ENCODE peak calls at places on chromosome 15, in nine cellular contexts. One of them, this sample, is unnamed.

GRCh38 chr15:59918994-59919951 is 84.8 kb upstream of the FOXB1 start:
- DNase-seq in lower lobe of right lung: no peak
- DNase-seq in omental fat pad: no peak
- DNase-seq in astrocyte of the spinal cord: peak; percentile 79
- DNase-seq in NB4: no peak
- DNase-seq in IMR-90: peak; percentile 56
- DNase-seq in GM10248: peak; percentile 65
- DNase-seq in neural progenitor cell: no peak
- DNase-seq in HFFc6: peak; percentile 55
- DNase-seq in this sample: no peak

GRCh38 chr15:60649845-60650548 is 171.1 kb upstream of the ICE2 start:
- DNase-seq in lower lobe of right lung: no peak
- DNase-seq in omental fat pad: no peak
- DNase-seq in astrocyte of the spinal cord: peak; percentile 20
- DNase-seq in NB4: no peak
- DNase-seq in IMR-90: peak; percentile 37
- DNase-seq in GM10248: no peak
- DNase-seq in neural progenitor cell: no peak
- DNase-seq in HFFc6: no peak
- DNase-seq in this sample: no peak

GRCh38 chr15:57706405-57707209 is at the start of gene POLR2M:
- DNase-seq in lower lobe of right lung: peak; percentile 96
- DNase-seq in omental fat pad: peak; percentile 93
- DNase-seq in astrocyte of the spinal cord: peak; percentile 99
- DNase-seq in NB4: peak; percentile 94
- DNase-seq in IMR-90: peak; percentile 100
- DNase-seq in GM10248: peak; percentile 89
- DNase-seq in neural progenitor cell: peak; percentile 83
- DNase-seq in HFFc6: peak; percentile 98
- DNase-seq in this sample: peak; percentile 85

GRCh38 chr15:45126535-45127158 is 3.0 kb downstream of the DUOXA1 start:
- DNase-seq in lower lobe of right lung: peak; percentile 14
- DNase-seq in omental fat pad: no peak
- DNase-seq in astrocyte of the spinal cord: no peak
- DNase-seq in NB4: peak; percentile 42
- DNase-seq in IMR-90: peak; percentile 36
- DNase-seq in GM10248: no peak
- DNase-seq in neural progenitor cell: peak; percentile 32
- DNase-seq in HFFc6: peak; percentile 43
- DNase-seq in this sample: no peak

GRCh38 chr15:94864600-94864999 is 633.2 kb downstream of the MCTP2 start:
- DNase-seq in lower lobe of right lung: no peak
- DNase-seq in omental fat pad: no peak
- DNase-seq in astrocyte of the spinal cord: no peak
- DNase-seq in NB4: no peak
- DNase-seq in IMR-90: no peak
- DNase-seq in GM10248: no peak
- DNase-seq in neural progenitor cell: no peak
- DNase-seq in HFFc6: no peak
- DNase-seq in this sample: no peak

GRCh38 chr15:35117508-35118280 is 32.6 kb upstream of the NANOGP8 start:
- DNase-seq in lower lobe of right lung: no peak
- DNase-seq in omental fat pad: no peak
- DNase-seq in astrocyte of the spinal cord: no peak
- DNase-seq in NB4: no peak
- DNase-seq in IMR-90: peak; percentile 5
- DNase-seq in GM10248: no peak
- DNase-seq in neural progenitor cell: no peak
- DNase-seq in HFFc6: no peak
- DNase-seq in this sample: no peak

GRCh38 chr15:101051291-101052030 is 132.3 kb downstream of the LRRK1 start:
- DNase-seq in lower lobe of right lung: no peak
- DNase-seq in omental fat pad: peak; percentile 16
- DNase-seq in astrocyte of the spinal cord: no peak
- DNase-seq in NB4: no peak
- DNase-seq in IMR-90: no peak
- DNase-seq in GM10248: no peak
- DNase-seq in neural progenitor cell: no peak
- DNase-seq in HFFc6: no peak
- DNase-seq in this sample: no peak

GRCh38 chr15:43253431-43254403 is 13.0 kb downstream of the TGM5 start:
- DNase-seq in lower lobe of right lung: no peak
- DNase-seq in omental fat pad: no peak
- DNase-seq in astrocyte of the spinal cord: peak; percentile 37
- DNase-seq in NB4: no peak
- DNase-seq in IMR-90: peak; percentile 18
- DNase-seq in GM10248: peak; percentile 64
- DNase-seq in neural progenitor cell: no peak
- DNase-seq in HFFc6: no peak
- DNase-seq in this sample: no peak

GRCh38 chr15:78873796-78874761 is 1.4 kb downstream of the MORF4L1 start:
- DNase-seq in lower lobe of right lung: no peak
- DNase-seq in omental fat pad: no peak
- DNase-seq in astrocyte of the spinal cord: no peak
- DNase-seq in NB4: peak; percentile 61
- DNase-seq in IMR-90: peak; percentile 22
- DNase-seq in GM10248: no peak
- DNase-seq in neural progenitor cell: peak; percentile 32
- DNase-seq in HFFc6: no peak
- DNase-seq in this sample: peak; percentile 33

GRCh38 chr15:90002428-90002844 is 1.3 kb downstream of the ZNF710 start:
- DNase-seq in lower lobe of right lung: peak; percentile 75
- DNase-seq in omental fat pad: no peak
- DNase-seq in astrocyte of the spinal cord: peak; percentile 49
- DNase-seq in NB4: peak; percentile 79
- DNase-seq in IMR-90: peak; percentile 46
- DNase-seq in GM10248: peak; percentile 58
- DNase-seq in neural progenitor cell: peak; percentile 70
- DNase-seq in HFFc6: no peak
- DNase-seq in this sample: peak; percentile 52

GRCh38 chr15:43218908-43219706 is 1.7 kb downstream of the EPB42 start:
- DNase-seq in lower lobe of right lung: no peak
- DNase-seq in omental fat pad: no peak
- DNase-seq in astrocyte of the spinal cord: peak; percentile 13
- DNase-seq in NB4: peak; percentile 59
- DNase-seq in IMR-90: peak; percentile 18
- DNase-seq in GM10248: no peak
- DNase-seq in neural progenitor cell: peak; percentile 86
- DNase-seq in HFFc6: peak; percentile 43
- DNase-seq in this sample: no peak

GRCh38 chr15:63353887-63354286 is 27.8 kb downstream of the CA12 start:
- DNase-seq in lower lobe of right lung: no peak
- DNase-seq in omental fat pad: no peak
- DNase-seq in astrocyte of the spinal cord: no peak
- DNase-seq in NB4: no peak
- DNase-seq in IMR-90: no peak
- DNase-seq in GM10248: no peak
- DNase-seq in neural progenitor cell: no peak
- DNase-seq in HFFc6: no peak
- DNase-seq in this sample: no peak

GRCh38 chr15:48389701-48390143 is 58.5 kb downstream of the DUT start:
- DNase-seq in lower lobe of right lung: no peak
- DNase-seq in omental fat pad: no peak
- DNase-seq in astrocyte of the spinal cord: peak; percentile 76
- DNase-seq in NB4: no peak
- DNase-seq in IMR-90: peak; percentile 68
- DNase-seq in GM10248: no peak
- DNase-seq in neural progenitor cell: no peak
- DNase-seq in HFFc6: peak; percentile 42
- DNase-seq in this sample: no peak

GRCh38 chr15:81312790-81313543 is 11.0 kb downstream of the STARD5 start:
- DNase-seq in lower lobe of right lung: peak; percentile 73
- DNase-seq in omental fat pad: peak; percentile 64
- DNase-seq in astrocyte of the spinal cord: peak; percentile 98
- DNase-seq in NB4: peak; percentile 87
- DNase-seq in IMR-90: peak; percentile 99
- DNase-seq in GM10248: no peak
- DNase-seq in neural progenitor cell: no peak
- DNase-seq in HFFc6: peak; percentile 97
- DNase-seq in this sample: no peak

GRCh38 chr15:55230051-55230670 is 33.4 kb upstream of the RSL24D1 start:
- DNase-seq in lower lobe of right lung: no peak
- DNase-seq in omental fat pad: no peak
- DNase-seq in astrocyte of the spinal cord: peak; percentile 29
- DNase-seq in NB4: no peak
- DNase-seq in IMR-90: peak; percentile 32
- DNase-seq in GM10248: no peak
- DNase-seq in neural progenitor cell: no peak
- DNase-seq in HFFc6: no peak
- DNase-seq in this sample: no peak

GRCh38 chr15:37900286-37901221 is 33.9 kb upstream of the TMCO5A start:
- DNase-seq in lower lobe of right lung: no peak
- DNase-seq in omental fat pad: no peak
- DNase-seq in astrocyte of the spinal cord: peak; percentile 37
- DNase-seq in NB4: no peak
- DNase-seq in IMR-90: peak; percentile 84
- DNase-seq in GM10248: no peak
- DNase-seq in neural progenitor cell: no peak
- DNase-seq in HFFc6: peak; percentile 83
- DNase-seq in this sample: no peak

GRCh38 chr15:45611305-45611704 is 23.5 kb upstream of the SQOR start:
- DNase-seq in lower lobe of right lung: no peak
- DNase-seq in omental fat pad: no peak
- DNase-seq in astrocyte of the spinal cord: peak; percentile 38
- DNase-seq in NB4: peak; percentile 40
- DNase-seq in IMR-90: no peak
- DNase-seq in GM10248: peak; percentile 32
- DNase-seq in neural progenitor cell: peak; percentile 33
- DNase-seq in HFFc6: peak; percentile 33
- DNase-seq in this sample: no peak

GRCh38 chr15:75840659-75841058 is 2.6 kb upstream of the UBE2Q2 start:
- DNase-seq in lower lobe of right lung: no peak
- DNase-seq in omental fat pad: no peak
- DNase-seq in astrocyte of the spinal cord: peak; percentile 79
- DNase-seq in NB4: no peak
- DNase-seq in IMR-90: peak; percentile 75
- DNase-seq in GM10248: no peak
- DNase-seq in neural progenitor cell: no peak
- DNase-seq in HFFc6: peak; percentile 53
- DNase-seq in this sample: no peak

GRCh38 chr15:76181705-76182107 is 121.9 kb downstream of the TMEM266 start:
- DNase-seq in lower lobe of right lung: no peak
- DNase-seq in omental fat pad: no peak
- DNase-seq in astrocyte of the spinal cord: no peak
- DNase-seq in NB4: no peak
- DNase-seq in IMR-90: no peak
- DNase-seq in GM10248: peak; percentile 73
- DNase-seq in neural progenitor cell: no peak
- DNase-seq in HFFc6: no peak
- DNase-seq in this sample: no peak

GRCh38 chr15:73930371-73930770 is 4.1 kb downstream of the LOXL1 start:
- DNase-seq in lower lobe of right lung: peak; percentile 44
- DNase-seq in omental fat pad: no peak
- DNase-seq in astrocyte of the spinal cord: peak; percentile 95
- DNase-seq in NB4: no peak
- DNase-seq in IMR-90: peak; percentile 93
- DNase-seq in GM10248: no peak
- DNase-seq in neural progenitor cell: no peak
- DNase-seq in HFFc6: peak; percentile 89
- DNase-seq in this sample: no peak

GRCh38 chr15:65368646-65369045 is 9.2 kb downstream of the IGDCC3 start:
- DNase-seq in lower lobe of right lung: no peak
- DNase-seq in omental fat pad: no peak
- DNase-seq in astrocyte of the spinal cord: no peak
- DNase-seq in NB4: no peak
- DNase-seq in IMR-90: no peak
- DNase-seq in GM10248: no peak
- DNase-seq in neural progenitor cell: peak; percentile 49
- DNase-seq in HFFc6: no peak
- DNase-seq in this sample: no peak
- TF ChIP-seq CTCF in lower lobe of right lung: no peak
- TF ChIP-seq CTCF in omental fat pad: no peak
- TF ChIP-seq CTCF in astrocyte of the spinal cord: no peak
- TF ChIP-seq CTCF in NB4: no peak
- TF ChIP-seq CTCF in IMR-90: no peak
- TF ChIP-seq CTCF in GM10248: no peak
- TF ChIP-seq CTCF in neural progenitor cell: no peak
- TF ChIP-seq CTCF in HFFc6: no peak
- TF ChIP-seq CTCF in this sample: no peak

GRCh38 chr15:98778263-98778959 is 130.1 kb downstream of the IGF1R start:
- DNase-seq in lower lobe of right lung: no peak
- DNase-seq in omental fat pad: no peak
- DNase-seq in astrocyte of the spinal cord: no peak
- DNase-seq in NB4: no peak
- DNase-seq in IMR-90: no peak
- DNase-seq in GM10248: no peak
- DNase-seq in neural progenitor cell: no peak
- DNase-seq in HFFc6: no peak
- DNase-seq in this sample: no peak
- TF ChIP-seq CTCF in lower lobe of right lung: no peak
- TF ChIP-seq CTCF in omental fat pad: no peak
- TF ChIP-seq CTCF in astrocyte of the spinal cord: no peak
- TF ChIP-seq CTCF in NB4: no peak
- TF ChIP-seq CTCF in IMR-90: no peak
- TF ChIP-seq CTCF in GM10248: no peak
- TF ChIP-seq CTCF in neural progenitor cell: no peak
- TF ChIP-seq CTCF in HFFc6: no peak
- TF ChIP-seq CTCF in this sample: no peak

GRCh38 chr15:98304366-98304765 is 343.9 kb downstream of the ARRDC4 start:
- DNase-seq in lower lobe of right lung: no peak
- DNase-seq in omental fat pad: no peak
- DNase-seq in astrocyte of the spinal cord: no peak
- DNase-seq in NB4: no peak
- DNase-seq in IMR-90: no peak
- DNase-seq in GM10248: no peak
- DNase-seq in neural progenitor cell: no peak
- DNase-seq in HFFc6: no peak
- DNase-seq in this sample: no peak
- TF ChIP-seq CTCF in lower lobe of right lung: no peak
- TF ChIP-seq CTCF in omental fat pad: no peak
- TF ChIP-seq CTCF in astrocyte of the spinal cord: no peak
- TF ChIP-seq CTCF in NB4: no peak
- TF ChIP-seq CTCF in IMR-90: no peak
- TF ChIP-seq CTCF in GM10248: no peak
- TF ChIP-seq CTCF in neural progenitor cell: no peak
- TF ChIP-seq CTCF in HFFc6: no peak
- TF ChIP-seq CTCF in this sample: no peak

DNA sequence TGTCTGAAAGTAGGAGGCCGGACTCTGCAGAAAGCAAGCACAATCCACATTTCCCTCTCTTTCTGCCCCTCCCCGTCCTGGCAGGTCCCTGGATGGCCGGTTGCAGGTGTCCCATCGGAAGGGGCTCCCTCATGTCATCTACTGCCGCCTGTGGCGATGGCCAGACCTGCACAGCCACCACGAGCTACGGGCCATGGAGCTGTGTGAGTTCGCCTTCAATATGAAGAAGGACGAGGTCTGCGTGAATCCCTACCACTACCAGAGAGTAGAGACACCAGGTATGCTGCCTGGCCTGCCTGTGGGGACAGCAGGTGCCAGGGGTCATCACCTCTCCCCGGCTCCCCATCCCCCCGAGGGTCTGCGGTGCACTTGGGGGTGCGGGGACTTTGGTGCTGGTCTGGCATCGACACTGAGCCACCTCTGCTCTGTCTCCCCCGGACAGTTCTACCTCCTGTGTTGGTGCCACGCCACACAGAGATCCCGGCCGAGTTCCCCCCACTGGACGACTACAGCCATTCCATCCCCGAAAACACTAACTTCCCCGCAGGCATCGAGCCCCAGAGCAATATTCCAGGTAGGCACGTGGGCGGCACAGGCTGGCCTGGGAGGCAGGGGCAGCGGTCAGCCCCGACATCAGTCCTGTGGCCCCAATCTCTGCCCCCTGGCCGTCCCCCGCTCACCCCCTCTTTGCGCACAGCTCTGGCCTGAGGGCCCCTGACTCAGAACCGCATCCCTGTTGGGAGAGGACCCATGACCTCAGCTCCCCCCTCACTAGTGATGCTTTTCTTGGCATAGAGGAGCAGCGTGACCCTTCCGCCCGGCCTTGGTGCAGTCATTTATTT is 89.4 kb downstream of the AAGAB start:
- DNase-seq in lower lobe of right lung: no peak
- DNase-seq in omental fat pad: no peak
- DNase-seq in astrocyte of the spinal cord: peak; percentile 93
- DNase-seq in NB4: no peak
- DNase-seq in IMR-90: peak; percentile 70
- DNase-seq in GM10248: no peak
- DNase-seq in neural progenitor cell: peak; percentile 64
- DNase-seq in HFFc6: no peak
- DNase-seq in this sample: no peak
- TF ChIP-seq CTCF in lower lobe of right lung: no peak
- TF ChIP-seq CTCF in omental fat pad: no peak
- TF ChIP-seq CTCF in astrocyte of the spinal cord: peak; percentile 22
- TF ChIP-seq CTCF in NB4: no peak
- TF ChIP-seq CTCF in IMR-90: no peak
- TF ChIP-seq CTCF in GM10248: no peak
- TF ChIP-seq CTCF in neural progenitor cell: peak; percentile 40
- TF ChIP-seq CTCF in HFFc6: no peak
- TF ChIP-seq CTCF in this sample: no peak

This sample was measured in natural killer cell.